ENCODE peak calls at places on chromosomes 1 and 21, in five cellular contexts. V, L, W, H and O are unnamed samples.

GRCh38 chr1:237553078-237553477 is 337.6 kb downstream of the ZP4 start:
- DNase-seq in V (no peak), L (no peak), W (no peak), H (no peak), O (no peak)

GRCh38 chr1:54096491-54097235 is 43.3 kb downstream of the TCEANC2 start:
- DNase-seq in V (no peak), L (no peak), W (no peak), H (no peak), O (no peak)

GRCh38 chr21:32096411-32096810 is 182.4 kb downstream of the MIS18A start:
- DNase-seq in V (no peak), L (peak; percentile 82), W (no peak), H (peak; percentile 28), O (no peak)

GRCh38 chr1:233777571-233777970 is 126.9 kb upstream of the SLC35F3 start:
- DNase-seq in V (no peak), L (no peak), W (no peak), H (no peak), O (no peak)

GRCh38 chr1:216750031-216750627 is 26.9 kb upstream of the ESRRG start:
- DNase-seq in V (peak; percentile 65), L (peak; percentile 86), W (peak; percentile 43), H (no peak), O (no peak)

GRCh38 chr1:216836316-216836715 is 113.1 kb upstream of the ESRRG start:
- DNase-seq in V (no peak), L (no peak), W (no peak), H (no peak), O (no peak)

GRCh38 chr1:115251856-115252255 is 86.2 kb downstream of the NGF start:
- DNase-seq in V (peak; percentile 91), L (no peak), W (no peak), H (no peak), O (no peak)

GRCh38 chr1:50346621-50347020 is 76.6 kb downstream of the DMRTA2 start:
- DNase-seq in V (no peak), L (no peak), W (no peak), H (peak; percentile 78), O (no peak)

GRCh38 chr21:16420086-16420724 is 690.4 kb downstream of the USP25 start:
- DNase-seq in V (peak; percentile 87), L (no peak), W (peak; percentile 67), H (no peak), O (no peak)

GRCh38 chr1:28580706-28581530 is 11.1 kb upstream of the RAB42 start:
- DNase-seq in V (peak; percentile 33), L (peak; percentile 34), W (peak; percentile 31), H (peak; percentile 57), O (no peak)

GRCh38 chr1:232915212-232915611 is 35.2 kb upstream of the NTPCR start:
- DNase-seq in V (no peak), L (no peak), W (no peak), H (no peak), O (no peak)

GRCh38 chr1:16006552-16007485 is 2.8 kb downstream of the SRARP start:
- DNase-seq in V (peak; percentile 10), L (no peak), W (no peak), H (no peak), O (no peak)

GRCh38 chr1:112172294-112172882 is 182.9 kb upstream of the KCND3 start:
- DNase-seq in V (peak; percentile 20), L (peak; percentile 86), W (peak; percentile 37), H (peak; percentile 48), O (no peak)

GRCh38 chr1:94989911-94990463 is 63.1 kb upstream of the CNN3 start:
- DNase-seq in V (no peak), L (no peak), W (no peak), H (no peak), O (no peak)

GRCh38 chr1:205423814-205424399 is 2.1 kb upstream of the LEMD1 start:
- DNase-seq in V (no peak), L (no peak), W (no peak), H (no peak), O (no peak)

GRCh38 chr1:156627313-156627880 is 8.2 kb downstream of the HAPLN2 start:
- DNase-seq in V (peak; percentile 36), L (peak; percentile 75), W (no peak), H (peak; percentile 50), O (no peak)

GRCh38 chr1:206856674-206857464 is 8.6 kb upstream of the IL20 start:
- DNase-seq in V (no peak), L (peak; percentile 46), W (no peak), H (no peak), O (no peak)
- TF ChIP-seq CTCF in V (peak; percentile 33), L (peak; percentile 73), W (no peak), H (peak; percentile 48), O (peak; percentile 20)

GRCh38 chr1:150364231-150365003 is 470 bp downstream of the RPRD2 start:
- DNase-seq in V (peak; percentile 82), L (peak; percentile 80), W (peak; percentile 70), H (peak; percentile 83), O (peak; percentile 75)
- TF ChIP-seq CTCF in V (no peak), L (no peak), W (peak; percentile 11), H (no peak), O (no peak)

DNA sequence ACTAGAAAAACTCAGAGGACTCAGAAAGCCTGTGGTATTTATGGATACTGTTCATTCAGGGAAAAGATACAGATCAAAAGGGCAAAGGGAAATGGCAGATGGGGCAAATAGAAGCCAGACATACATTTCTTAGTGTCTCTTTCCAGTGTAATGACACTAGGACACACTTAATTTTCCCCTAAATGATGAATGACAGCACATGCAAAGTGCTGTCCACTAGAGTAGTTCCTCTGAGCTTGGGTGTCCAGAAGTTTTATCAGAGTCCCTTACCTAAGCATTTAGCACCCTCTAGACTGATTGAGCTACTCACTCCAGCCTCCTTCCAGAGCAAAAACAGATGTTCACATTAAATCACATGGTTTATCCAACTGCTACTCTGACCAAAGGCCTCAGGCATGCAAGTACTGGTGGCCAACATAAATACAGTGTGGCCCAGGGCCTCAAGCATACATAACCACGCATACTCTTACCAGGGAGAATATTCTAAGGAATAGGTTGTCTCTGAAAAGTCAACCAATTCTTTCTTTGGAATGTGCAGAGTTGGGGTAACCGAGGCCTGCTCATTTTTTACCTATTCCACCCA is 166.9 kb downstream of the NCAM2 start:
- DNase-seq in V (peak; percentile 95), L (no peak), W (no peak), H (no peak), O (no peak)
- TF ChIP-seq CTCF in V (no peak), L (no peak), W (no peak), H (no peak), O (no peak)

GRCh38 chr1:116842654-116843053 is 67.1 kb upstream of the PTGFRN start:
- DNase-seq in V (no peak), L (peak; percentile 37), W (no peak), H (no peak), O (no peak)
- TF ChIP-seq CTCF in V (peak; percentile 25), L (peak; percentile 17), W (no peak), H (peak; percentile 19), O (no peak)

DNA sequence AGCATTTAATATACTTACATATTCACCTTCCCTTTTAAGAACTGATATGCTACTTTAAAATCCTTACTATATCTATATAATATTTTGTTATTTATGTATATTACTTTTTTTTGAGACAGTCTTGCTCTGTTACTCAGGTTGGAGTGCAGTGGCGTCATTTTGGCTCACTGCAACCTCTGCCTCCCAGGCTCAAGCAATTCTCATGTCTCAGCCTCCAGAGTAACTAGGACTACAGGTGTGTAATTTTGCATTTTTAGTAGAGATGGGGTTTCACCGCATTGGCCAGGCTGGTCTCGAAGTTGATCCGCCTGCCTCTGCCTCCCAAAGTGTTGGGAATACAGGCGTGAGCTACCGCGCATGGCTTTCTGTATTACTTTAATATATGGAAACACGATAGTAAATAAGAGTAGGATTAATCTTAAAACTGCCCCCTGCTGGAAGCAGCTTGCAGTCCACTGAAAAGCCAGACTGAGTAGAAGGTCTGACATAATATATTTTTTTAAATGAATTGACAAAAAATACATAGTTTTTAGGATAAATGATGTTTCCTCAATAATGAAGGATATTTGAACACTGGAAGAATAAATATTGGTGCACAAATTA is 24.4 kb downstream of the RCAN3 start:
- DNase-seq in V (peak; percentile 7), L (peak; percentile 72), W (no peak), H (peak; percentile 32), O (no peak)
- TF ChIP-seq CTCF in V (peak; percentile 62), L (peak; percentile 83), W (no peak), H (peak; percentile 66), O (peak; percentile 79)